ENCODE peak calls at places on chromosomes 5 and 9, in five cellular contexts. R, N, W, A and G are unnamed samples.

GRCh38 chr9:5089737-5090136 is 95.7 kb downstream of the INSL6 start:
- DNase-seq in A (no peak), W (no peak), N (no peak), R (no peak), G (no peak)

GRCh38 chr5:138653502-138653901 is 78.3 kb upstream of the HSPA9 start:
- DNase-seq in N (no peak), W (no peak), A (peak), R (no peak), G (no peak)

GRCh38 chr5:82332889-82333619 is 54.9 kb upstream of the RPS23 start:
- DNase-seq in R (no peak), A (no peak), W (no peak), N (no peak), G (no peak)

GRCh38 chr9:97749928-97750327 is 52.8 kb upstream of the XPA start:
- DNase-seq in W (no peak), A (no peak), N (no peak), R (peak), G (no peak)

GRCh38 chr5:110269478-110270142 is 456.9 kb downstream of the TMEM232 start:
- DNase-seq in N (no peak), W (no peak), R (no peak), A (no peak), G (no peak)

GRCh38 chr5:96408276-96408777 is 24.7 kb downstream of the PCSK1 start:
- DNase-seq in W (no peak), A (no peak), R (no peak), N (no peak), G (no peak)

GRCh38 chr9:99385814-99386279 is 163.8 kb downstream of the SEC61B start:
- DNase-seq in N (no peak), A (no peak), R (no peak), W (no peak), G (peak)

GRCh38 chr5:137819768-137820167 is 47.9 kb upstream of the MYOT start:
- DNase-seq in N (no peak), W (no peak), A (no peak), R (no peak), G (no peak)

GRCh38 chr9:38208206-38208901 is 139.3 kb upstream of the SHB start:
- DNase-seq in W (no peak), A (no peak), N (no peak), R (no peak), G (peak)

GRCh38 chr5:10648806-10649517 is 85.1 kb downstream of the ANKRD33B start:
- DNase-seq in A (no peak), N (no peak), W (no peak), R (peak), G (no peak)

GRCh38 chr9:116647515-116647809 is 39.6 kb upstream of the TRIM32 start:
- DNase-seq in R (peak), N (no peak), W (peak), A (no peak), G (no peak)

GRCh38 chr9:7912037-7912535 is 112.5 kb upstream of the DMAC1 start:
- DNase-seq in A (no peak), W (no peak), R (no peak), N (no peak), G (no peak)

GRCh38 chr5:132176987-132177386 is 50.7 kb downstream of the P4HA2 start:
- DNase-seq in A (no peak), R (no peak), W (no peak), N (no peak), G (no peak)

GRCh38 chr9:131404581-131404980 is 10.7 kb downstream of the PRRC2B start:
- DNase-seq in N (peak), A (no peak), R (no peak), W (no peak), G (no peak)

GRCh38 chr5:143729334-143729946 is 82.5 kb upstream of the HMHB1 start:
- DNase-seq in A (no peak), N (no peak), W (no peak), R (no peak), G (no peak)

GRCh38 chr5:38540348-38540747 is 16.1 kb downstream of the LIFR start:
- DNase-seq in W (no peak), A (no peak), N (no peak), R (no peak), G (no peak)

GRCh38 chr5:39661026-39661779 is 236.4 kb upstream of the DAB2 start:
- DNase-seq in R (no peak), A (no peak), N (no peak), W (no peak), G (no peak)

GRCh38 chr9:93301911-93302525 is 118.1 kb downstream of the WNK2 start:
- DNase-seq in A (no peak), N (no peak), W (no peak), R (peak), G (no peak)

GRCh38 chr5:143837306-143837848 is 25.4 kb downstream of the HMHB1 start:
- DNase-seq in A (no peak), W (no peak), N (peak), R (no peak), G (peak)

GRCh38 chr5:123371575-123372179 is 51.5 kb downstream of the CEP120 start:
- DNase-seq in N (no peak), W (no peak), A (peak), R (peak), G (no peak)

GRCh38 chr5:124726631-124727362 is 19.6 kb downstream of the ZNF608 start:
- DNase-seq in W (no peak), R (no peak), N (no peak), A (no peak), G (no peak)

GRCh38 chr5:32613050-32613672 is 27.8 kb downstream of the SUB1 start:
- DNase-seq in W (peak), A (peak), R (peak), N (peak), G (peak)

GRCh38 chr5:95712347-95712958 is 18.7 kb upstream of the RHOBTB3 start:
- DNase-seq in A (peak), R (no peak), W (no peak), N (peak), G (no peak)

GRCh38 chr5:178551059-178551458 is 39.1 kb downstream of the COL23A1 start:
- DNase-seq in W (no peak), N (peak), R (no peak), A (no peak), G (no peak)

GRCh38 chr9:89442501-89442978 is 55.4 kb downstream of the SEMA4D start:
- DNase-seq in R (peak), W (no peak), A (no peak), N (no peak), G (no peak)

GRCh38 chr5:124154714-124155113 is 591.7 kb downstream of the ZNF608 start:
- DNase-seq in R (no peak), W (no peak), A (no peak), N (no peak), G (no peak)

GRCh38 chr9:4301971-4302427 is 2.1 kb upstream of the GLIS3 start:
- DNase-seq in R (no peak), W (peak), A (peak), N (peak), G (no peak)

GRCh38 chr9:116859763-116860162 is 172.7 kb downstream of the TRIM32 start:
- DNase-seq in W (no peak), N (no peak), A (no peak), R (no peak), G (no peak)

GRCh38 chr5:115977988-115978387 is 15.7 kb downstream of the LVRN start:
- DNase-seq in A (no peak), W (no peak), R (no peak), N (peak), G (no peak)

GRCh38 chr5:79396265-79396664 is 117.7 kb downstream of the HOMER1 start:
- DNase-seq in A (no peak), R (no peak), N (no peak), W (no peak), G (no peak)

GRCh38 chr5:136901-137300 is 44.9 kb downstream of the PLEKHG4B start:
- DNase-seq in N (no peak), A (no peak), R (no peak), W (no peak), G (no peak)

GRCh38 chr9:116944714-116945534 is 257.8 kb downstream of the TRIM32 start:
- DNase-seq in A (no peak), W (no peak), R (no peak), N (no peak), G (no peak)

GRCh38 chr9:87370003-87370685 is 127.5 kb upstream of the DAPK1 start:
- DNase-seq in N (no peak), R (no peak), A (no peak), W (no peak), G (no peak)

GRCh38 chr9:125747765-125748510 is 765 bp downstream of the PBX3 start:
- DNase-seq in N (no peak), W (no peak), A (peak), R (peak), G (no peak)

GRCh38 chr9:80867731-80868130 is 821.6 kb downstream of the TLE1 start:
- DNase-seq in W (no peak), R (no peak), N (no peak), A (no peak), G (no peak)

GRCh38 chr9:135644631-135645218 is 5.4 kb upstream of the GLT6D1 start:
- DNase-seq in A (no peak), W (no peak), R (peak), N (no peak), G (peak)

DNA sequence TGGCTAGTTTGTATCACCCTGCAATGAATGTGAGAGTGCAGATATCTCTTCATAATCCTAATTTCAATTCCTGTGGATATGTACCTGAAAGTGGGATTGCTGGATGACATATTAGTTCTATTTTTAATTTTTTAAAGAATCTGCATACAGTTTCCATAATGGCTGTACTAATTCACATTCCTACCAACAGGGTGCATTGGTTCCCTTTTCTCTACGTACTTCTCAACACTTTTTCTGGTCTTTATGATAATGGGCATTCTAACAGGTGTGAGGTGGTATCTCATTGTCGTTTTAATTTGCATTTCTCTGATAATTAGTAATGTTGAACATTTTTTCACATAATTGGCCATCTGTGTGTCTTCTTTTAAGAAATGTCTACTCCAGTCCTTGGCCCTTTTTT is 927.5 kb downstream of the DTWD2 start:
- DNase-seq in A (no peak), R (no peak), W (no peak), N (no peak), G (no peak)
- TF ChIP-seq CTCF in A (peak), R (no peak), W (no peak), N (no peak), G (peak)

GRCh38 chr5:80904533-80905187 is 55.5 kb upstream of the RASGRF2 start:
- DNase-seq in A (no peak), W (no peak), R (no peak), N (no peak), G (no peak)

DNA sequence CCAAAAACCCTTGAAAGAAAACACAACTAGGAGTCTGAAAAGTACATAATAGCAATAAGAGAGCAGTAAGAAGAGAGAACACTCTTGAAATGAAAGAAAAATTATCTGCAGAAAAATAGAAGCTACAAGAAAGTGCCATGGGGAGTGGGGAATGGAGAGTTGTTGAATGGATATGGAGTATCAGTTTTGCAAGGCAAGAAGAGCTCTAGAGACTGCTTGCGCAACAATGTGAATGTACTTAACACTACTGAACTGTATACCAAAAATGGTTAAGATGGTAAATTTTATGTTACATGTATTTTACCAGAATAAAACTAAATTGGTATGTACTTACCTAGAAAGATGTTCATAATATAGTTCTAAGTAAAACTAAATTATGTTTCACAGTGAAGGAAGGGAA is 54.8 kb upstream of the RASGRF2 start:
- DNase-seq in A (no peak), N (no peak), W (no peak), R (no peak), G (peak)
- TF ChIP-seq CTCF in A (no peak), N (no peak), W (no peak), R (no peak), G (no peak)

GRCh38 chr5:147464211-147464610 is 45.7 kb downstream of the DPYSL3 start:
- DNase-seq in A (no peak), N (no peak), R (no peak), W (no peak), G (no peak)
- TF ChIP-seq CTCF in A (peak), N (peak), R (no peak), W (peak), G (peak)

GRCh38 chr5:1666812-1667588 is 132.6 kb downstream of the MRPL36 start:
- DNase-seq in R (peak), W (peak), N (no peak), A (peak), G (peak)
- TF ChIP-seq CTCF in R (no peak), W (no peak), N (peak), A (no peak), G (peak)

DNA sequence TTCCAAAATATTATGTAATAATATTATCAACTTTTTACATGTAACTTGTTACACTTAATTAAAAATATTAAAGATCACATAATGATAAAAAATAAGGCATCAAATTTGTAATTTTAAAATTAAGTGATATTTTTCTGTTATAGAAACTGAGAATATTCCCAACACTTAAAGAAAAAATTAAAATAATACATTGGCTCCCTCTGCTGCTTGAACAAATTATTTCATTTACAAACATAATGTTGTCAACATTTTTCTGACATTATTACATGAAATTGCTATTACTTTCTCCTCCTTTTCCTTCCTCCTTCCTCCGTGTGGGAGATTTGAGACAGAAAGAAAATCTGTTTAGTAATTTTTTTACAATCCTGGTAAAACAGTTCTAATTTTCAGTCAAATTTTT is 42.3 kb downstream of the RNF180 start:
- DNase-seq in N (peak), A (no peak), R (no peak), W (no peak), G (no peak)
- TF ChIP-seq CTCF in N (no peak), A (peak), R (no peak), W (no peak), G (peak)